ENCODE peak calls at places on chromosome 19, in six cellular contexts. Y is Karpas-422, V is smooth muscle cell of the brain vasculature, Q is substantia nigra, S is IMR-90, G is cardiac muscle cell. O is an unnamed sample.

GRCh38 chr19:15551183-15552004 is 43.1 kb downstream of the CYP4F22 start:
- DNase-seq in Y (no peak), V (no peak), Q (no peak), S (no peak), G (no peak), O (no peak)

GRCh38 chr19:41264581-41265375 is 606 bp downstream of the HNRNPUL1 start:
- DNase-seq in Y (peak), V (no peak), Q (peak), S (peak), G (peak), O (no peak)

GRCh38 chr19:57068921-57069697 is 50.7 kb upstream of the USP29 start:
- DNase-seq in Y (peak), V (no peak), Q (peak), S (no peak), G (no peak), O (no peak)

GRCh38 chr19:51709575-51709974 is 14.2 kb downstream of the HAS1 start:
- DNase-seq in Y (peak), V (no peak), Q (no peak), S (no peak), G (no peak), O (no peak)

GRCh38 chr19:1276620-1277007 is 1.3 kb downstream of the FAM174C start:
- DNase-seq in Y (no peak), V (no peak), Q (no peak), S (no peak), G (no peak), O (no peak)

GRCh38 chr19:7705387-7706187 is 3.7 kb upstream of the FCER2 start:
- DNase-seq in Y (no peak), V (no peak), Q (no peak), S (no peak), G (no peak), O (no peak)

GRCh38 chr19:16381756-16382401 is 57.3 kb downstream of the KLF2 start:
- DNase-seq in Y (no peak), V (no peak), Q (peak), S (no peak), G (peak), O (no peak)

GRCh38 chr19:12000152-12000981 is 35.1 kb downstream of the ZNF433 start:
- DNase-seq in Y (no peak), V (no peak), Q (no peak), S (peak), G (no peak), O (no peak)

GRCh38 chr19:33443638-33444195 is 70.2 kb downstream of the CEBPG start:
- DNase-seq in Y (no peak), V (no peak), Q (no peak), S (no peak), G (no peak), O (no peak)

GRCh38 chr19:36032251-36033104 is at the start of gene CLIP3:
- DNase-seq in Y (no peak), V (no peak), Q (peak), S (peak), G (peak), O (peak)

GRCh38 chr19:8069116-8069973 is 16.8 kb downstream of the CCL25 start:
- DNase-seq in Y (peak), V (no peak), Q (no peak), S (no peak), G (no peak), O (no peak)

GRCh38 chr19:42421101-42421500 is 6.1 kb downstream of the LIPE start:
- DNase-seq in Y (no peak), V (no peak), Q (no peak), S (no peak), G (no peak), O (no peak)

GRCh38 chr19:50932018-50932689 is 20.7 kb downstream of the KLK5 start:
- DNase-seq in Y (no peak), V (no peak), Q (no peak), S (no peak), G (no peak), O (no peak)

GRCh38 chr19:48554385-48555091 is 2.6 kb downstream of the SULT2B1 start:
- DNase-seq in Y (no peak), V (no peak), Q (no peak), S (no peak), G (peak), O (no peak)

GRCh38 chr19:11268783-11269267 is 6.5 kb upstream of the DOCK6 start:
- DNase-seq in Y (no peak), V (peak), Q (no peak), S (peak), G (no peak), O (no peak)

GRCh38 chr19:55209430-55210119 is at the start of gene PTPRH:
- DNase-seq in Y (no peak), V (no peak), Q (no peak), S (no peak), G (no peak), O (no peak)

GRCh38 chr19:31616031-31616430 is 266.8 kb upstream of the TSHZ3 start:
- DNase-seq in Y (no peak), V (no peak), Q (no peak), S (no peak), G (no peak), O (no peak)

GRCh38 chr19:41774515-41774980 is 19.2 kb downstream of the CEACAM6 start:
- DNase-seq in Y (no peak), V (no peak), Q (no peak), S (no peak), G (no peak), O (no peak)

GRCh38 chr19:41323430-41324125 is 13.6 kb downstream of the CCDC97 start:
- DNase-seq in Y (no peak), V (peak), Q (no peak), S (peak), G (no peak), O (peak)